ENCODE peak calls at places on chromosomes 2 and 18, in five cellular contexts. Q is C1 segment of cervical spinal cord; O is stimulated activated CD4-positive, alpha-beta T cell treated with anti-CD3 and anti-CD28 coated beads, Interleukin-4, amount 100 ng/mL, for 1 hour; N is sigmoid colon; V is dorsolateral prefrontal cortex. U is an unnamed sample.

GRCh38 chr2:8577573-8577972 is 104.3 kb upstream of the ID2 start:
- DNase-seq in Q (no peak), O (no peak), N (peak; percentile 40), V (no peak), U (no peak)

GRCh38 chr2:227324671-227325055 is 388 bp upstream of the MFF start:
- DNase-seq in Q (no peak), O (no peak), N (no peak), V (no peak), U (no peak)

GRCh38 chr2:210442869-210443268 is 33.7 kb downstream of the LANCL1 start:
- DNase-seq in Q (no peak), O (no peak), N (no peak), V (no peak), U (no peak)

GRCh38 chr18:35566019-35566418 is 15.5 kb upstream of the GALNT1 start:
- DNase-seq in Q (no peak), O (no peak), N (no peak), V (no peak), U (no peak)

GRCh38 chr2:85718006-85718391 is 23.8 kb downstream of the GNLY start:
- DNase-seq in Q (no peak), O (no peak), N (no peak), V (no peak), U (no peak)

GRCh38 chr2:176139621-176140020 is 10.1 kb downstream of the HOXD8 start:
- DNase-seq in Q (no peak), O (no peak), N (peak; percentile 61), V (no peak), U (no peak)

GRCh38 chr2:26573241-26573925 is 67.8 kb downstream of the CIB4 start:
- DNase-seq in Q (no peak), O (no peak), N (peak; percentile 57), V (peak; percentile 33), U (no peak)

GRCh38 chr2:188766086-188766856 is 207.9 kb upstream of the COL3A1 start:
- DNase-seq in Q (no peak), O (no peak), N (no peak), V (no peak), U (no peak)

GRCh38 chr2:64624108-64624610 is 29.6 kb downstream of the SERTAD2 start:
- DNase-seq in Q (no peak), O (no peak), N (peak; percentile 18), V (no peak), U (no peak)

GRCh38 chr2:222813177-222813843 is 47.5 kb upstream of the ACSL3 start:
- DNase-seq in Q (no peak), O (no peak), N (no peak), V (no peak), U (peak; percentile 28)

GRCh38 chr2:61562615-61563014 is 24.5 kb upstream of the XPO1 start:
- DNase-seq in Q (no peak), O (no peak), N (no peak), V (no peak), U (no peak)

GRCh38 chr2:236843061-236843460 is 242.6 kb upstream of the COPS8 start:
- DNase-seq in Q (no peak), O (no peak), N (peak; percentile 60), V (no peak), U (no peak)

GRCh38 chr2:71154279-71154678 is 23.8 kb downstream of the MPHOSPH10 start:
- DNase-seq in Q (no peak), O (no peak), N (no peak), V (no peak), U (no peak)

GRCh38 chr2:237623428-237624403 is 3.7 kb upstream of the LRRFIP1 start:
- DNase-seq in Q (no peak), O (no peak), N (no peak), V (no peak), U (no peak)

GRCh38 chr2:88729061-88729745 is 37.7 kb downstream of the RPIA start:
- DNase-seq in Q (no peak), O (no peak), N (no peak), V (no peak), U (no peak)

GRCh38 chr2:75464348-75464946 is 96.3 kb downstream of the EVA1A start:
- DNase-seq in Q (no peak), O (no peak), N (no peak), V (no peak), U (no peak)

GRCh38 chr2:1744446-1745170 is at the start of gene PXDN:
- DNase-seq in Q (no peak), O (no peak), N (peak; percentile 89), V (no peak), U (no peak)

GRCh38 chr2:145984541-145984940 is 1464.6 kb upstream of the ZEB2 start:
- DNase-seq in Q (no peak), O (no peak), N (no peak), V (no peak), U (no peak)

GRCh38 chr2:9112079-9112721 is 94.4 kb upstream of the ASAP2 start:
- DNase-seq in Q (no peak), O (no peak), N (peak; percentile 84), V (peak; percentile 67), U (no peak)

U was measured in GM18507.